ENCODE peak calls at places on chromosomes 13 and 19, in six cellular contexts. V is H9, Y is IMR-90, F is neuronal stem cell, K is trophoblast cell, W is mesenchymal stem cell. S is an unnamed sample.

GRCh38 chr13:74889321-74889720 is 592.6 kb downstream of the TBC1D4 start:
- DNase-seq in K (no peak), W (peak), Y (no peak), V (no peak), F (no peak), S (no peak)

GRCh38 chr19:3455393-3455955 is 24.9 kb downstream of the SMIM24 start:
- DNase-seq in W (no peak), V (no peak), Y (no peak), F (no peak), K (no peak), S (no peak)

GRCh38 chr13:24610956-24611355 is 69.3 kb upstream of the ATP12A start:
- DNase-seq in Y (no peak), K (no peak), F (no peak), V (no peak), W (no peak), S (no peak)

GRCh38 chr13:110521946-110522345 is 39.6 kb downstream of the RAB20 start:
- DNase-seq in W (no peak), Y (no peak), K (no peak), F (no peak), V (no peak), S (no peak)

GRCh38 chr19:18848860-18849661 is 17.3 kb downstream of the UPF1 start:
- DNase-seq in K (no peak), Y (peak), W (no peak), V (no peak), F (no peak), S (no peak)

GRCh38 chr13:37899753-37900152 is 30.2 kb upstream of the TRPC4 start:
- DNase-seq in V (no peak), K (no peak), Y (no peak), W (no peak), F (no peak), S (no peak)

GRCh38 chr13:78022164-78022877 is 103.7 kb upstream of the EDNRB start:
- DNase-seq in W (peak), V (no peak), Y (peak), K (no peak), F (no peak), S (no peak)

GRCh38 chr13:20580257-20580656 is 13.3 kb downstream of the IFT88 start:
- DNase-seq in V (no peak), F (no peak), Y (no peak), K (no peak), W (no peak), S (no peak)

GRCh38 chr19:24033962-24034342 is 53.0 kb upstream of the ZNF254 start:
- DNase-seq in F (peak), K (peak), Y (peak), V (no peak), W (peak), S (no peak)

GRCh38 chr13:45718063-45718462 is 15.9 kb downstream of the CBY2 start:
- DNase-seq in K (no peak), Y (peak), F (no peak), V (peak), W (no peak), S (no peak)

GRCh38 chr13:76879211-76879875 is 6.9 kb downstream of the KCTD12 start:
- DNase-seq in K (peak), Y (peak), W (peak), F (no peak), V (no peak), S (no peak)

GRCh38 chr19:13117772-13118423 is at the start of gene NACC1:
- DNase-seq in V (peak), W (peak), Y (peak), F (peak), K (peak), S (peak)

GRCh38 chr13:51687928-51688714 is 103.9 kb downstream of the WDFY2 start:
- DNase-seq in Y (no peak), V (no peak), W (no peak), K (no peak), F (no peak), S (no peak)

GRCh38 chr19:10102787-10103236 is 334 bp upstream of the ANGPTL6 start:
- DNase-seq in Y (no peak), W (no peak), V (no peak), F (no peak), K (no peak), S (no peak)

GRCh38 chr19:41235480-41235879 is 16.5 kb downstream of the AXL start:
- DNase-seq in W (no peak), F (no peak), Y (no peak), V (no peak), K (no peak), S (no peak)

GRCh38 chr19:48182434-48182833 is 12.0 kb downstream of the ZSWIM9 start:
- DNase-seq in Y (no peak), K (no peak), V (peak), W (no peak), F (no peak), S (peak)

GRCh38 chr19:50327013-50327412 is 2.2 kb downstream of the KCNC3 start:
- DNase-seq in V (no peak), W (no peak), Y (no peak), F (no peak), K (no peak), S (no peak)

GRCh38 chr13:100434010-100434763 is 154.4 kb downstream of the GGACT start:
- DNase-seq in W (peak), V (no peak), K (no peak), F (no peak), Y (peak), S (no peak)

GRCh38 chr13:59342396-59342795 is 821.3 kb downstream of the DIAPH3 start:
- DNase-seq in W (no peak), V (no peak), Y (no peak), F (no peak), K (no peak), S (no peak)

GRCh38 chr13:40968416-40969000 is 50.6 kb downstream of the ELF1 start:
- DNase-seq in K (no peak), F (no peak), V (no peak), W (no peak), Y (no peak), S (no peak)

GRCh38 chr13:48192536-48192935 is 40.5 kb upstream of the ITM2B start:
- DNase-seq in V (no peak), F (no peak), Y (no peak), W (no peak), K (no peak), S (no peak)

GRCh38 chr13:75896271-75896670 is 260.1 kb downstream of the LMO7 start:
- DNase-seq in Y (peak), K (no peak), W (no peak), F (no peak), V (no peak), S (no peak)

GRCh38 chr19:28949535-28949934 is 263.4 kb downstream of the UQCRFS1 start:
- DNase-seq in F (no peak), V (peak), K (no peak), W (no peak), Y (no peak), S (no peak)

GRCh38 chr19:28948531-28948930 is 264.4 kb downstream of the UQCRFS1 start:
- DNase-seq in F (no peak), W (no peak), Y (no peak), V (no peak), K (no peak), S (no peak)

GRCh38 chr19:28943651-28944050 is 269.3 kb downstream of the UQCRFS1 start:
- DNase-seq in W (no peak), K (no peak), V (peak), Y (no peak), F (no peak), S (no peak)

GRCh38 chr19:28949027-28949426 is 263.9 kb downstream of the UQCRFS1 start:
- DNase-seq in Y (no peak), F (no peak), K (no peak), V (no peak), W (no peak), S (no peak)
- H3K14ac ChIP-seq in Y (no peak), F (no peak), K (no peak), V (no peak), W (no peak), S (no peak)

GRCh38 chr19:1574354-1574753 is 6.2 kb upstream of the MEX3D start:
- DNase-seq in K (no peak), V (no peak), Y (no peak), W (no peak), F (no peak), S (no peak)

GRCh38 chr19:1575323-1576241 is 7.5 kb upstream of the MEX3D start:
- DNase-seq in V (no peak), Y (no peak), K (no peak), F (no peak), W (no peak), S (no peak)

GRCh38 chr19:1576242-1577089 is 8.3 kb upstream of the MEX3D start:
- DNase-seq in W (no peak), F (no peak), Y (no peak), K (no peak), V (no peak), S (no peak)

GRCh38 chr19:1572795-1573194 is 4.7 kb upstream of the MEX3D start:
- DNase-seq in W (no peak), F (no peak), K (peak), Y (no peak), V (no peak), S (no peak)

GRCh38 chr19:1574763-1575162 is 6.6 kb upstream of the MEX3D start:
- DNase-seq in V (no peak), K (no peak), F (no peak), W (no peak), Y (no peak), S (no peak)
- H3K14ac ChIP-seq in V (no peak), K (no peak), F (no peak), W (no peak), Y (no peak), S (no peak)

GRCh38 chr19:11286312-11286974 is 9.5 kb upstream of the TSPAN16 start:
- DNase-seq in V (no peak), F (no peak), Y (peak), K (no peak), W (no peak), S (no peak)
- H3K14ac ChIP-seq in V (no peak), F (no peak), Y (no peak), K (no peak), W (no peak), S (no peak)

DNA sequence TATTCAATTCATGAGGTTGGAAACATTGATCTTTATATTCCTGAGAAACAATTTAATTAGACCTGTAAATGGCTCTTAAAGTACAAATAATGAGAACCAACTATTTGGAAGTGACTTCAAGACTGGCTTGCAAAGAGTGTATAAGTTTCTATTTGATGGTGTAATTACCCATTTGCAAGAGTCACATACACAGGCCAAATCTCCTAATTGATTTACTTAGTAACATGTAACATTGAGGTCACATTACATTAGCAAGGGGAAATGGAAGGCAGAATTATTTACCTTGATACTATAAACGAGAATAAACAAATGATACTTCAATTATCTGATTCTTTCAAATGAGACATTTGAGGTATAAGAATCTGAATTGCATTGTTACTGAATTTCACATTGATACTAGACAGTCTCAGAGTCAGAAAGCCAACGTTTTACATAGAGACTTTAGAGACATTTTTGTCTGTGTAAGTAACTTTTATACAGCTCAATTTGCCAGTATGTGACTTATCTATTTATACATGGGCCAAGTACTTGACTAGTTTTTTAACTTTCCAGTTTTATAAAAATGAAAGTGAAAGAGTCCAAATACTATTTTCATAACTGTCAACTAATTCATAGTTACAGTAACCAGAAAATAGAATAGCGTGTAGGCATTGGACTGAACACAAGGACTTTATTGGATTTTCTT is 95.6 kb upstream of the RFC3 start:
- DNase-seq in K (no peak), V (no peak), W (peak), Y (peak), F (no peak), S (no peak)
- H3K14ac ChIP-seq in K (no peak), V (no peak), W (no peak), Y (no peak), F (no peak), S (no peak)

DNA sequence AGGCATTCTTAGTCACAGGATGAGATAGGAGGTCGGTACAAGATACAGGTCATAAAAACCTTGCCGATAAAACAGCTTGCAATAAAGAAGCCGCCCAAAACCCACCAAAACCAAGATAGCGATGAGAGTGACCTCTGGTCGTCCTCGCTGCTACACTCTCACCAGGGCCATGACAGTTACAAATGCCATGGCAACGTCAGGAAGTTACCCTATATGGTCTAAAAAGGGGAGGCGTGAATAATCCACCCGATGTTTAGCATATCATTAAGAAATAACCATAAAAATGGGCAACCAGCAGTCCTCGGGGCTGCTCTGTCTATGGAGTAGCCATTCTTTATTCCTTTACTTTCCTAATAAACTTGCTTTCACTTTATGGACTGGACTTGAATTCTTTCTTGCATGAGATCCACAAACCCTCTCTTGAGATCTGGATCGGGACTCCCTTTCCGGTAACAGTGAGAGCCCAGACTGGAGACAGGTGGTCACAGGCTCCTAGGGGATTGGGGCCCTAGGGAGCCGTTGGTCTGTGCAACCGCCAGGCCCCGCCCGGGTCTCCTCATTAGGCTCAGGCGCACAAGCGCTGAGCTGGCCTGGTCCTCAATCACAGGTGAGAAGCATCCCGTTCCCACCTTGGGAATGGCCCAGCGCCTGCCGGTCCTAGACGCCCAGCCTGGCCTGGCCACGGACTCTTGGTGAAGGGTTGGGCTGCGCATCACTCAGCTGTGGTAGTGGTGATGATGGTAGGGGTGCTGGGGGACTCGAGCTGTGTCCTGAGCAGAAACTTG is 10.9 kb upstream of the ZNF544 start:
- DNase-seq in V (no peak), W (no peak), K (no peak), F (no peak), Y (no peak), S (no peak)
- H3K14ac ChIP-seq in V (no peak), W (no peak), K (no peak), F (no peak), Y (no peak), S (no peak)

DNA sequence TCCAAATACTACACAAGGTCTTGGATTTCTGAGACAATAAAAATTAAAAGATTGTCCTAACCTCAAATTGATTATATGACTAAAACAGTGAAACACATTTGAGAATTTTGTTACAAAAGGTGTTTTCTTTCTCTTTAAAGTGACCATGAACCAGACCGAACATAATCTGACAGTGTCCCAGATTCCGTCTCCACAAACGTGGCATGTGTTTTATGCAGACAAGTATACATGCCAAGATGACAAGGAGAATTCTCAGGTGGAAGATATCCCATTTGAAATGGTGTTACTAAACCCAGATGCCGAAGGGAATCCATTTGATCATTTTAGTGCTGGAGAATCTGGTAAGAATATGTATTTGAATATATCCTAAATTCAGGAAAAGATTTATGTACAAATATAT is 10.4 kb downstream of the GPR180 start:
- DNase-seq in K (no peak), F (no peak), W (no peak), V (no peak), Y (no peak), S (no peak)
- H3K14ac ChIP-seq in K (no peak), F (no peak), W (no peak), V (no peak), Y (no peak), S (no peak)

DNA sequence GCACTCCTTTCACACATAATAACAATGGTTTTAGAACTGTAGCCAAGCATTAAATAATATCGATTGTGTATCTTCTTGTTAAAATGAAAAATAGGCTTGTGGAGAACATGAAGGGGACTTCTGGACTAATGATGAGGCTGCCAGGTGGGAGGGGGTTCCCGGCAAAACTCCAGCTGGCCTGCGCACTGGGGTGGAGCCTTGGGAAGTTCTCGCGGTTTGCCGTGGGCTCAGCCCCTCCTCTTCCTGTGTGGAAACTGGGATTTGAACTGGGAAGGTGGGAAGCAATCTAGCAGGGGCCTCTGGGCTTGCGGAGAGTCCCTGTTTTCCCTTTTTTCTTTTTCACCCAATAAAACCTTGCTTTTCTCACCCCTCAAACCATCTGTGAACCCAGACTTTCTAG is 113.7 kb upstream of the SLITRK1 start:
- DNase-seq in K (no peak), Y (no peak), F (no peak), V (no peak), W (no peak), S (no peak)
- H3K14ac ChIP-seq in K (no peak), Y (no peak), F (no peak), V (no peak), W (no peak), S (no peak)

GRCh38 chr13:105063676-105064075 is 1471.8 kb downstream of the EFNB2 start:
- DNase-seq in W (no peak), Y (peak), K (no peak), V (no peak), F (no peak), S (no peak)
- H3K14ac ChIP-seq in W (no peak), Y (no peak), K (no peak), V (no peak), F (no peak), S (no peak)

S was measured in H1.